ENCODE peak calls at places on chromosomes 6 and 20, in seven cellular contexts. K, V, Y, S, I, W and X are unnamed samples.

GRCh38 chr6:8183266-8183665 is 80.9 kb upstream of the EEF1E1 start:
- DNase-seq in Y (no peak), V (no peak), S (no peak), K (no peak), W (no peak), I (no peak), X (no peak)

GRCh38 chr6:4008324-4009047 is 70.5 kb downstream of the FAM217A start:
- DNase-seq in W (no peak), S (no peak), Y (peak; percentile 92), V (no peak), K (peak; percentile 91), I (peak; percentile 91), X (peak; percentile 48)

GRCh38 chr20:13610205-13610604 is 28.5 kb downstream of the TASP1 start:
- DNase-seq in Y (no peak), K (no peak), W (no peak), I (no peak), V (peak; percentile 49), S (no peak), X (peak; percentile 51)

GRCh38 chr6:7424967-7425807 is 35.6 kb downstream of the RIOK1 start:
- DNase-seq in I (peak; percentile 72), W (no peak), Y (peak; percentile 41), V (no peak), S (no peak), K (peak; percentile 41), X (peak; percentile 28)

GRCh38 chr6:1763411-1763810 is 153.7 kb downstream of the FOXC1 start:
- DNase-seq in S (no peak), I (peak; percentile 87), W (no peak), V (no peak), Y (no peak), K (no peak), X (no peak)

GRCh38 chr20:35497780-35498189 is 31.7 kb downstream of the C20orf173 start:
- DNase-seq in I (no peak), W (no peak), V (no peak), Y (no peak), K (no peak), S (no peak), X (no peak)

GRCh38 chr6:108168980-108169800 is 3.4 kb downstream of the NR2E1 start:
- DNase-seq in Y (no peak), S (peak; percentile 52), V (peak; percentile 54), W (no peak), K (no peak), I (peak; percentile 41), X (no peak)

GRCh38 chr20:1328680-1329330 is at the start of gene SDCBP2:
- DNase-seq in V (peak; percentile 18), I (no peak), K (no peak), Y (no peak), W (no peak), S (no peak), X (no peak)

GRCh38 chr6:16129623-16130243 is 847 bp downstream of the MYLIP start:
- DNase-seq in K (no peak), S (peak; percentile 20), Y (peak; percentile 5), V (peak; percentile 36), W (no peak), I (no peak), X (peak; percentile 51)

GRCh38 chr20:47724398-47724797 is 60.9 kb downstream of the SULF2 start:
- DNase-seq in W (no peak), Y (no peak), V (no peak), S (peak; percentile 48), K (peak; percentile 3), I (no peak), X (peak; percentile 58)

GRCh38 chr6:33057222-33058150 is 16.0 kb downstream of the HLA-DPA1 start:
- DNase-seq in I (no peak), V (no peak), W (no peak), S (no peak), K (no peak), Y (no peak), X (no peak)

GRCh38 chr6:149233056-149233715 is 84.3 kb upstream of the TAB2 start:
- DNase-seq in Y (peak; percentile 93), V (no peak), W (no peak), S (no peak), K (peak; percentile 95), I (no peak), X (peak; percentile 91)

GRCh38 chr6:160348209-160348551 is at the start of gene SLC22A3:
- DNase-seq in I (peak; percentile 31), W (no peak), S (peak; percentile 17), Y (no peak), V (peak; percentile 48), K (no peak), X (no peak)

GRCh38 chr20:52010541-52010940 is 181.0 kb downstream of the ZFP64 start:
- DNase-seq in V (peak; percentile 43), Y (no peak), K (no peak), I (no peak), W (no peak), S (no peak), X (peak; percentile 82)

GRCh38 chr20:60053813-60054190 is 95.6 kb downstream of the CDH26 start:
- DNase-seq in I (no peak), W (no peak), K (no peak), S (no peak), V (no peak), Y (no peak), X (no peak)

GRCh38 chr6:3869284-3869631 is 20.1 kb downstream of the FAM50B start:
- DNase-seq in K (no peak), Y (no peak), W (no peak), I (no peak), V (no peak), S (no peak), X (no peak)

GRCh38 chr6:1079525-1079924 is 232.4 kb upstream of the FOXQ1 start:
- DNase-seq in W (no peak), S (no peak), V (no peak), K (peak; percentile 12), I (peak; percentile 75), Y (no peak), X (peak; percentile 52)

GRCh38 chr6:168161371-168161750 is 82.3 kb upstream of the FRMD1 start:
- DNase-seq in Y (no peak), K (no peak), V (peak; percentile 12), W (no peak), S (no peak), I (no peak), X (no peak)

GRCh38 chr20:4056880-4057279 is 41.5 kb upstream of the RNF24 start:
- DNase-seq in S (no peak), W (no peak), I (no peak), V (no peak), K (no peak), Y (no peak), X (no peak)

GRCh38 chr6:12007915-12008286 is 4.2 kb upstream of the HIVEP1 start:
- DNase-seq in W (no peak), Y (no peak), I (no peak), S (no peak), V (no peak), K (no peak), X (no peak)

GRCh38 chr6:31734703-31735500 is 1.4 kb downstream of the CLIC1 start:
- DNase-seq in V (peak; percentile 83), K (peak; percentile 81), W (peak; percentile 56), S (peak; percentile 57), Y (peak; percentile 59), I (peak; percentile 67), X (peak; percentile 96)

GRCh38 chr6:107185570-107185969 is 70.3 kb upstream of the BEND3 start:
- DNase-seq in V (peak; percentile 49), K (peak; percentile 14), Y (peak; percentile 11), W (no peak), I (peak; percentile 53), S (no peak), X (peak; percentile 58)

GRCh38 chr6:133309579-133309978 is 68.4 kb downstream of the EYA4 start:
- DNase-seq in V (no peak), I (no peak), S (no peak), W (no peak), K (no peak), Y (no peak), X (no peak)

GRCh38 chr6:7974932-7975763 is 64.6 kb upstream of the TXNDC5 start:
- DNase-seq in S (no peak), V (no peak), W (no peak), Y (peak; percentile 92), K (peak; percentile 88), I (peak; percentile 92), X (peak; percentile 64)

GRCh38 chr6:92479821-92480220 is 939.5 kb downstream of the EPHA7 start:
- DNase-seq in V (no peak), Y (peak; percentile 0), S (no peak), W (no peak), I (no peak), K (peak; percentile 63), X (no peak)

DNA sequence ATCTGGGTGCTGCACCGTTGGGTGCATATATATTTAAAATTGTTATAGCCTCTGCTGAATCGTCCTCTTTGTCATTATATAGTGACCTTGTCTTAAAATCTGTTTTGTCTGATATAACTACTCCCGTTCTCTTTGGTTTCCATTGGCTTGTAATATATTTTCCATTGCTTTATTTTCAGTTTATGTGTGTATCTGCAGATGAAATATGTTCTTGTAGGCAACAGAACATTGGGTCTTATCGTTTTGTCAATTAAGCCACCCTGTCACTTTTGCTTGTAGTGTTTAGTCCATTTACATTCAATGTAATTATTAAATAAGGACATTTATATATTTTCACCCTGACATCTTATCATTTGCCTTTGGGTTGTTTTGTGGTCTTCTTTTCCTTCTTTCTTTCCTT is 933.9 kb downstream of the EPHA7 start:
- DNase-seq in W (no peak), I (no peak), S (no peak), V (no peak), K (no peak), Y (no peak), X (no peak)
- H2AK5ac ChIP-seq in W (no peak overlapping the region), I (no peak overlapping the region), S (no peak overlapping the region), V (no peak overlapping the region), K (no peak overlapping the region), Y (no peak overlapping the region), X (no peak overlapping the region)

GRCh38 chr6:137872071-137872470 is 5.0 kb downstream of the TNFAIP3 start:
- DNase-seq in S (no peak), Y (peak; percentile 47), W (no peak), K (no peak), I (peak; percentile 30), V (no peak), X (no peak)
- H3K4me1 ChIP-seq in S (no peaks in the 10 kb centered on the region), Y (peaks cover 15% of the 10 kb centered on the region), W (no peaks in the 10 kb centered on the region), K (peaks cover 7% of the 10 kb centered on the region), I (peaks cover 5% of the 10 kb centered on the region), V (no peaks in the 10 kb centered on the region), X (no peaks in the 10 kb centered on the region)

DNA sequence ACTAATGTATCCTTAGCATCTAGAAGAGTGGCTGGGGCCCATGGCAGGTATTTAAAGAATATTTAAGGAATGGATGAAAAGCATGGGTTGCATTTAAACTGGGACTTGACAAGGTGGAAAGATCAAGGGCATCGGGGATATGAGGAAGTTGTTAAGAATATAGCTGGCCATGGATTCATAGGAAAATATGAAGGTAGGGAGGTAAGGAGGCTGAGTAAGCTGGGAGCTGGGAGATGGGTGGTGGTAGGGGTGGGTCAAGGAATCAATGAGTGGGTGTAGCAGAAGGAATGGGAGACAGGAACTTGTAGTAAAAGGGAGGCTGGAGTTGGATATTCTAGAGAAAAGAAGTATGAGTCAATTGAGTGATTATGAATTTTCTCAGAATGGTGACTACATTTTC is 44.0 kb upstream of the MOCS1 start:
- DNase-seq in V (no peak), W (no peak), K (no peak), I (no peak), S (no peak), Y (no peak), X (no peak)
- H2AK5ac ChIP-seq in V (no peak overlapping the region), W (no peak overlapping the region), K (no peak overlapping the region), I (no peak overlapping the region), S (no peak overlapping the region), Y (no peak overlapping the region), X (no peak overlapping the region)

DNA sequence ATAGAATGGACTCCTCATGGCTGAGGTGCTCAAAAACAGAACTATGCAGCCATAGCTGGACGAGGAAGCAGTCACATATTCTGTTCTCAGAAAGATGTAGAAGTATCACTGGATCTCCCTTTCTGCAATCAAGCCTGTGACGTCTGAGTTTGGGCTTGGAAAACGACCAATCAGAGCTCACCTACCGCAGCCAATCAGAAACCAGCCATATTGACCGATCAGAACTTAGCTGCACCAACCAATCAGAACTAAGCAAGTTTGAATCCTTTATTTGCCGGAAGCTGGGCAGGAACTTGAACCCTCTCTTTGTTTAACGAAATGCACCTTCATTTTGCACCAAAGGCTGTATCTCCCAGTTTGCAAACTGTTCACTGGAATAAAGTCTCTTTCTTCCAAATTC is 21.8 kb upstream of the RAB23 start:
- DNase-seq in W (no peak), V (no peak), K (no peak), Y (no peak), S (no peak), I (no peak), X (no peak)
- H3K4me1 ChIP-seq in W (no peaks in the 10 kb centered on the region), V (no peaks in the 10 kb centered on the region), K (peaks cover 2% of the 10 kb centered on the region), Y (peaks cover 11% of the 10 kb centered on the region), S (no peaks in the 10 kb centered on the region), I (no peaks in the 10 kb centered on the region), X (no peaks in the 10 kb centered on the region)